ENCODE peak calls at places on chromosomes 4 and X, in nine cellular contexts. K, J, S, R, P, N, X, C and V are unnamed samples.

GRCh38 chr4:7411896-7412585 is 22.7 kb downstream of the PSAPL1 start:
- DNase-seq in R (peak), N (no peak), S (no peak), P (peak), J (no peak), X (no peak), C (no peak), K (peak), V (no peak)

GRCh38 chrX:1577845-1578244 is 13.6 kb upstream of the AKAP17A start:
- DNase-seq in K (no peak), P (no peak), N (no peak), J (no peak), S (no peak), R (no peak), X (no peak), C (no peak), V (no peak)

GRCh38 chr4:7202391-7202790 is 10.1 kb downstream of the SORCS2 start:
- DNase-seq in R (no peak), P (no peak), K (no peak), N (no peak), J (no peak), S (no peak), X (peak), C (no peak), V (peak)

GRCh38 chr4:7539659-7540058 is 104.9 kb upstream of the PSAPL1 start:
- DNase-seq in X (no peak), K (no peak), N (no peak), S (peak), J (no peak), R (no peak), P (peak), C (peak), V (no peak)

GRCh38 chr4:141860974-141861373 is 224.6 kb downstream of the IL15 start:
- DNase-seq in S (no peak), C (no peak), K (no peak), P (no peak), R (no peak), J (no peak), N (no peak), X (no peak), V (no peak)

GRCh38 chrX:39425124-39425806 is 624.0 kb downstream of the MID1IP1 start:
- DNase-seq in K (no peak), P (no peak), X (no peak), N (no peak), C (no peak), J (no peak), R (no peak), S (no peak), V (no peak)

GRCh38 chrX:153502796-153503195 is 8.0 kb downstream of the BGN start:
- DNase-seq in S (no peak), P (no peak), X (no peak), K (no peak), J (no peak), R (no peak), C (no peak), N (no peak), V (no peak)

GRCh38 chr4:54852602-54853001 is 194.8 kb downstream of the KIT start:
- DNase-seq in J (no peak), S (no peak), R (no peak), P (no peak), N (no peak), K (no peak), X (no peak), C (no peak), V (no peak)

GRCh38 chrX:134365923-134366322 is 94.0 kb upstream of the HPRT1 start:
- DNase-seq in R (no peak), S (no peak), C (no peak), P (no peak), X (no peak), N (no peak), J (no peak), K (no peak), V (no peak)

GRCh38 chrX:150086371-150086770 is 148.1 kb upstream of the EOLA2 start:
- DNase-seq in K (no peak), X (no peak), S (no peak), P (peak), N (no peak), J (no peak), C (no peak), R (no peak), V (no peak)

GRCh38 chr4:101782546-101782945 is 8.0 kb upstream of the BANK1 start:
- DNase-seq in K (no peak), X (no peak), R (no peak), N (no peak), P (no peak), C (no peak), J (no peak), S (no peak), V (no peak)

GRCh38 chr4:2796261-2797187 is 3.6 kb downstream of the SH3BP2 start:
- DNase-seq in X (peak), J (no peak), R (peak), P (peak), N (no peak), C (no peak), K (no peak), S (no peak), V (no peak)
- TF ChIP-seq CTCF in X (peak), J (no peak), R (no peak), P (no peak), N (no peak), C (no peak), K (no peak), S (no peak), V (no peak)

GRCh38 chrX:123561439-123562215 is 171.2 kb downstream of the THOC2 start:
- DNase-seq in N (no peak), X (no peak), S (no peak), C (no peak), R (no peak), J (no peak), P (no peak), K (no peak), V (no peak)
- TF ChIP-seq CTCF in N (no peak), X (no peak), S (no peak), C (no peak), R (no peak), J (no peak), P (no peak), K (no peak), V (no peak)

GRCh38 chrX:8823698-8824097 is 22.5 kb upstream of the FAM9A start:
- DNase-seq in R (no peak), J (no peak), C (no peak), K (no peak), P (no peak), S (no peak), X (no peak), N (no peak), V (no peak)

GRCh38 chrX:8815460-8816065 is 14.4 kb upstream of the FAM9A start:
- DNase-seq in K (no peak), R (no peak), X (peak), C (peak), S (no peak), N (peak), J (peak), P (peak), V (peak)

GRCh38 chrX:8820910-8821527 is 19.8 kb upstream of the FAM9A start:
- DNase-seq in X (no peak), P (no peak), N (peak), R (no peak), J (no peak), K (no peak), S (peak), C (no peak), V (no peak)
- TF ChIP-seq CTCF in X (no peak), P (no peak), N (peak), R (no peak), J (no peak), K (no peak), S (peak), C (no peak), V (no peak)

DNA sequence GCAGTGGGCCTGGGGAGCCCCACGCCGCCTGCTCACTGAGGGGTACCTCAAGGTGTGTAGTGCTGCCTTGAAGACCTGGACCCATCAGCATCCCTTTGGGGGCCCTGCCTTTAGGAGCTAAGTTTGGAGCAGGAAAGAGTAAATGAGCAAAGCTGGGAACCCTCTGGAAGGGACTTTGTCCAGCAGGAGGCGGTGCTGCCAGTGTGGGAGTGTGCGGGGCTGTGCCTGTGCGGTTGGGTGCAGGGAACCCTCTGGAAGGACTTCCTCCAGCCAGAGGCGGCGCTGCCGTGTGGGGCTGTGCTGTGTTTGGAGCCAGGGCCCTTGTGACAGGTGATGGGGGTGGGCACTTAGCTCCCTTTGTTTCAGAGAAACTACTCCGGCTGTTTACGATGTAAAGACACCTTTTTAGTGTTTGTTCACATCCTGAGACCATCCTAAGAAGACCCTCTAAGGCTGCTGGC is 25.8 kb downstream of the RGS12 start:
- DNase-seq in R (no peak), X (no peak), K (no peak), S (peak), P (no peak), C (no peak), N (peak), J (no peak), V (no peak)
- TF ChIP-seq CTCF in R (no peak), X (no peak), K (peak), S (peak), P (peak), C (no peak), N (no peak), J (no peak), V (no peak)

DNA sequence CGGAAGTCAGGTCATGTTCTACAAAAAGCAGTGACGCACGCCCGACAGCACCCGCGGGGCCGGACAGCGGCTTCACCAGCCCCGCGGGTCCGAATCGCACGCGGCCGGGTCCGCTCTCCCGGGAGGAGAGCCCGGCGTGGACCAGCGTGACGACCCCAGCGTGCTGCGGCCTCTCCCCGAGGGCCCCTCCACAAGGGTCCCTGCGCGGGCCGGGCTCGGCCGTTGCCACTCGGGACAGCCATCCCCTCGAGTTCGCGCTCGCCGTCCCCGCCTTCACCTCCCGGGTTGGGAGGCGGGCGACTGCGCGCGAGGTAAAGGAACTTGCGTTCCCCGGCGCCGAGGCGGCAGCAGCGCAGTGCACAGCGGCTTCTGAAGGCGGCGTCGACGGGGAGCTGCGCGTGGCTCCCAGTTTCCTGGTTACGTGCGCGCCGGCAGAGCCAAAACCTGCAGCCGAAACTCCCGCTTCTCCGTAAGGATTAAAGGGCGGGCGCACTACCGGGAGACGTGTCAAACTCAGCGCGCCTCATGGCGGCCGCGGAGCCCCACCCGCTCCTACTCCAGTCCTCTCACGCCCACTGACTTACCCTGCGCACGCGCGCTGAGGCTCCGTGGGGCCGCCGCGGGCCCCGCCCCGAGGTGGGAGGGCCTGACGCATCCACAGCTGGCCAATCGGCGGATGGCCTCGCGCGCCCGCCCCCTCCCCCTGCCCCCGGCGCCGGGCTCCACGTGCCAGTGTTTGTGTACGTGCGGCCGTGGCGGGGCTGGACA is 416 bp upstream of the LRP2BP start:
- DNase-seq in N (peak), X (peak), S (peak), C (peak), K (peak), R (peak), P (peak), J (peak), V (peak)
- TF ChIP-seq CTCF in N (no peak), X (no peak), S (no peak), C (no peak), K (no peak), R (no peak), P (no peak), J (no peak), V (no peak)

GRCh38 chr4:59655996-59656395 is 1544.1 kb upstream of the ADGRL3 start:
- DNase-seq in S (peak), X (no peak), C (no peak), R (no peak), N (no peak), J (no peak), P (no peak), K (no peak), V (no peak)
- TF ChIP-seq CTCF in S (no peak), X (no peak), C (no peak), R (no peak), N (no peak), J (no peak), P (no peak), K (no peak), V (no peak)

DNA sequence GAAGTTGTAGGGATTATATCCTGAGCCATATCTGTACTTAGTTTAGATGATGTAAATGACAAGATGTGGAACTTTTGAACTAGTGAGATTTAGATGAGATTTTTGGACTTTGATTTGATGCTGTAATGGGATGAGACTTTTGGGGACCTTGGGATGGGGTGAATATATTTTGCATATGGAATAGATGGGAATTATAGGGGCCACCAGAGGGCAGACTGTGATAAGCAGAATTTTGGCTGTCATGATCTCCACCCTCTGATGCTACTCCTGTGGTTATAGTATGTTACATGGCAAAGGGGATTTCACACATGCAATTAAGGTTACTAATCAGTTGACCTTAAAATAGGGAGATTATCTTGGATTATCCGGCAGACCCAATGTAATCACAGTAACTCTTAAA is 214.0 kb upstream of the NHS start:
- DNase-seq in X (no peak), P (peak), N (no peak), K (no peak), C (peak), R (no peak), S (no peak), J (no peak), V (no peak)
- TF ChIP-seq CTCF in X (no peak), P (peak), N (no peak), K (no peak), C (peak), R (no peak), S (peak), J (no peak), V (no peak)

DNA sequence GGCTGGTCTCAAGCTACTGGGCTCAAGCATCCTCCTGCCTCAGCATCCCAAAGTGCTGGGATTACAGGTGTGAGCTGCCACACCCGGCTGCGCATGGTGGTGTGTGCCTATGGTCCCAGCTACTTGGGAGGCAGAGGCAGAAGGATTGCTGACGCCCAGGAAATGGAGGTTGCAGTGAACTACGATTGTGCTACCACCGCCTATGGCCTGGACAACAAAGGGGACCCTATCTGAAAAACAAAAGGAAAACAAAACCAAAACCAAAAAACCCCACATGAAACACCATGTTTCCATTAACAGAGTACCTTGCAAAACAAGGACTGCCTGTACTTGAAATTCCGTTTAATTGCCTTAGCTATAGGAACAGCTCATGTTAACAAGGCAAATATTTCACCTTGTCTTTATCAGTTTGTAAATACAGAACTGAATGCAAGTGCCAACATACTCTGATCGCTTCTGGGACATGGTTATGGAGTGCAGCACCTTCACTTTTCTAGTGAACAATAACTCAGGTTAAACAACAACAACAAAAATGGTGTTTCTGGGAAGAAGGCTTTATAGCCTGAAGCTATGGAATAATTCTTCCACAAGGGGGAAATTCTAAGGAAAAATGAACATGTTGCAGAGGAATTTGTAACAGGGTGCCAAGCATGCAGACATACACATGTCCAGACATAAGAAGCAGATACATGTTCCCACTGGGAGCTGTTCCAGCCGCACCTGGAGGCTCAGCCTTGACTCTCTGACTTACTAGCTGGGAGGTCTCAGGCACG is 73.2 kb upstream of the STS start:
- DNase-seq in X (peak), N (no peak), R (no peak), C (no peak), J (no peak), P (no peak), K (no peak), S (no peak), V (no peak)
- TF ChIP-seq CTCF in X (peak), N (peak), R (no peak), C (no peak), J (no peak), P (no peak), K (no peak), S (peak), V (no peak)

GRCh38 chrX:136608295-136608933 is 39.5 kb upstream of the CD40LG start:
- DNase-seq in K (peak), N (peak), X (peak), R (no peak), J (no peak), P (no peak), C (no peak), S (peak), V (peak)
- TF ChIP-seq CTCF in K (peak), N (peak), X (peak), R (no peak), J (peak), P (peak), C (peak), S (peak), V (peak)

DNA sequence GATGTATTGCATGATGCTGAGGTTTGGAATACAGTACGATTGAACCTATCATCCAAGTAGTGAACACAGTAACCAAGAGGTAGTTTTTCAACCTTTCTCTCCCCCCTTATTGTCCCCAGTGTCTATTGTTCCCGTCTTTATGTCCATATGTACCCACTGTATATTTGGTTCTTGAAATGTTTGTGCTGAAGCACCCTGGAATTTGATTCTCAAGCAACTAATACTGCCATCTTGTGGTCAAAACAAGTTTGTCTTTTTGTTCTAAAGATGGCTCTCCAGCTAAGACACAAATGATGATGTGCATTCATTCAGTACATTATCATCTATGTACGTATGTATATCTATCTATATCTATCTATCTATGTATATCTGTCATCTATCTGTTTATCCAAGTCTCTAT is 33.5 kb upstream of the DCX start:
- DNase-seq in S (no peak), R (no peak), J (peak), N (peak), K (no peak), P (peak), C (peak), X (peak), V (peak)
- TF ChIP-seq CTCF in S (peak), R (no peak), J (no peak), N (peak), K (peak), P (peak), C (peak), X (peak), V (peak)